ENCODE peak calls at places on chromosomes 3 and 15, in seven cellular contexts. One of them, this sample, is unnamed.

GRCh38 chr3:44428910-44429309 is 48.6 kb downstream of the ZNF445 start:
- DNase-seq in HCT116: no peak
- DNase-seq in Calu3: no peak
- DNase-seq in cardiac muscle cell: no peak
- DNase-seq in lower leg skin: no peak
- DNase-seq in HFF-Myc: no peak
- DNase-seq in upper lobe of right lung: no peak
- DNase-seq in this sample: no peak

GRCh38 chr15:72758195-72758594 is 25.4 kb downstream of the ADPGK start:
- DNase-seq in HFF-Myc: peak
- DNase-seq in lower leg skin: no peak
- DNase-seq in cardiac muscle cell: no peak
- DNase-seq in HCT116: no peak
- DNase-seq in upper lobe of right lung: no peak
- DNase-seq in Calu3: no peak
- DNase-seq in this sample: no peak

GRCh38 chr15:25439456-25439836 is 622 bp upstream of the UBE3A start:
- DNase-seq in HFF-Myc: no peak
- DNase-seq in Calu3: no peak
- DNase-seq in lower leg skin: no peak
- DNase-seq in upper lobe of right lung: no peak
- DNase-seq in cardiac muscle cell: no peak
- DNase-seq in HCT116: peak
- DNase-seq in this sample: peak

GRCh38 chr15:22949074-22949547 is 31.1 kb downstream of the CYFIP1 start:
- DNase-seq in cardiac muscle cell: peak
- DNase-seq in HFF-Myc: peak
- DNase-seq in upper lobe of right lung: no peak
- DNase-seq in HCT116: no peak
- DNase-seq in Calu3: no peak
- DNase-seq in lower leg skin: no peak
- DNase-seq in this sample: no peak

GRCh38 chr3:123348471-123349200 is 100.3 kb downstream of the ADCY5 start:
- DNase-seq in upper lobe of right lung: peak
- DNase-seq in Calu3: no peak
- DNase-seq in lower leg skin: no peak
- DNase-seq in cardiac muscle cell: no peak
- DNase-seq in HCT116: no peak
- DNase-seq in HFF-Myc: no peak
- DNase-seq in this sample: no peak

GRCh38 chr15:53978248-53978906 is at the start of gene UNC13C:
- DNase-seq in HCT116: no peak
- DNase-seq in Calu3: peak
- DNase-seq in lower leg skin: no peak
- DNase-seq in HFF-Myc: no peak
- DNase-seq in upper lobe of right lung: peak
- DNase-seq in cardiac muscle cell: peak
- DNase-seq in this sample: no peak

GRCh38 chr15:65833501-65834220 is 35.6 kb upstream of the RAB11A start:
- DNase-seq in lower leg skin: no peak
- DNase-seq in Calu3: no peak
- DNase-seq in upper lobe of right lung: no peak
- DNase-seq in cardiac muscle cell: peak
- DNase-seq in HCT116: no peak
- DNase-seq in HFF-Myc: no peak
- DNase-seq in this sample: no peak

GRCh38 chr3:50204804-50205718 is at the start of gene SLC38A3:
- DNase-seq in HCT116: no peak
- DNase-seq in HFF-Myc: no peak
- DNase-seq in cardiac muscle cell: peak
- DNase-seq in Calu3: peak
- DNase-seq in lower leg skin: no peak
- DNase-seq in upper lobe of right lung: no peak
- DNase-seq in this sample: no peak

GRCh38 chr15:73889725-73890124 is 16.4 kb downstream of the TBC1D21 start:
- DNase-seq in HCT116: no peak
- DNase-seq in upper lobe of right lung: no peak
- DNase-seq in Calu3: no peak
- DNase-seq in lower leg skin: no peak
- DNase-seq in HFF-Myc: no peak
- DNase-seq in cardiac muscle cell: no peak
- DNase-seq in this sample: no peak

GRCh38 chr15:71114887-71115566 is at the start of gene THSD4:
- DNase-seq in HCT116: no peak
- DNase-seq in lower leg skin: peak
- DNase-seq in cardiac muscle cell: peak
- DNase-seq in upper lobe of right lung: peak
- DNase-seq in Calu3: peak
- DNase-seq in HFF-Myc: no peak
- DNase-seq in this sample: peak

GRCh38 chr3:32383136-32383711 is 8.4 kb upstream of the CMTM7 start:
- DNase-seq in lower leg skin: no peak
- DNase-seq in upper lobe of right lung: no peak
- DNase-seq in HCT116: no peak
- DNase-seq in cardiac muscle cell: no peak
- DNase-seq in Calu3: no peak
- DNase-seq in HFF-Myc: no peak
- DNase-seq in this sample: no peak

GRCh38 chr3:198046120-198046857 is 86.3 kb downstream of the LMLN start:
- DNase-seq in lower leg skin: no peak
- DNase-seq in upper lobe of right lung: peak
- DNase-seq in cardiac muscle cell: no peak
- DNase-seq in HFF-Myc: no peak
- DNase-seq in Calu3: no peak
- DNase-seq in HCT116: no peak
- DNase-seq in this sample: no peak

GRCh38 chr15:99098991-99099390 is 5.9 kb upstream of the SYNM start:
- DNase-seq in HCT116: no peak
- DNase-seq in Calu3: no peak
- DNase-seq in upper lobe of right lung: no peak
- DNase-seq in cardiac muscle cell: no peak
- DNase-seq in HFF-Myc: no peak
- DNase-seq in lower leg skin: no peak
- DNase-seq in this sample: no peak

GRCh38 chr15:40928975-40929729 is at the start of gene DLL4:
- DNase-seq in cardiac muscle cell: peak
- DNase-seq in HFF-Myc: no peak
- DNase-seq in lower leg skin: no peak
- DNase-seq in upper lobe of right lung: peak
- DNase-seq in HCT116: peak
- DNase-seq in Calu3: peak
- DNase-seq in this sample: peak

GRCh38 chr3:159232966-159233365 is 431.1 kb downstream of the MFSD1 start:
- DNase-seq in HFF-Myc: no peak
- DNase-seq in cardiac muscle cell: no peak
- DNase-seq in lower leg skin: no peak
- DNase-seq in upper lobe of right lung: no peak
- DNase-seq in HCT116: no peak
- DNase-seq in Calu3: no peak
- DNase-seq in this sample: no peak

GRCh38 chr3:135238866-135239434 is 443.9 kb downstream of the EPHB1 start:
- DNase-seq in HCT116: no peak
- DNase-seq in Calu3: no peak
- DNase-seq in lower leg skin: no peak
- DNase-seq in HFF-Myc: no peak
- DNase-seq in cardiac muscle cell: no peak
- DNase-seq in upper lobe of right lung: no peak
- DNase-seq in this sample: no peak

GRCh38 chr15:69299451-69300128 is 878 bp downstream of the PAQR5 start:
- DNase-seq in Calu3: no peak
- DNase-seq in upper lobe of right lung: peak
- DNase-seq in cardiac muscle cell: no peak
- DNase-seq in HFF-Myc: no peak
- DNase-seq in lower leg skin: no peak
- DNase-seq in HCT116: no peak
- DNase-seq in this sample: no peak

GRCh38 chr3:41683666-41684350 is 278.1 kb downstream of the ULK4 start:
- DNase-seq in lower leg skin: no peak
- DNase-seq in cardiac muscle cell: no peak
- DNase-seq in HCT116: no peak
- DNase-seq in upper lobe of right lung: no peak
- DNase-seq in HFF-Myc: no peak
- DNase-seq in Calu3: no peak
- DNase-seq in this sample: no peak

GRCh38 chr3:37492977-37493471 is 318.6 kb upstream of the LRRFIP2 start:
- DNase-seq in cardiac muscle cell: no peak
- DNase-seq in lower leg skin: no peak
- DNase-seq in Calu3: no peak
- DNase-seq in HFF-Myc: no peak
- DNase-seq in upper lobe of right lung: no peak
- DNase-seq in HCT116: no peak
- DNase-seq in this sample: no peak

GRCh38 chr15:62897634-62898033 is 144.9 kb upstream of the TPM1 start:
- DNase-seq in HFF-Myc: no peak
- DNase-seq in lower leg skin: no peak
- DNase-seq in Calu3: no peak
- DNase-seq in upper lobe of right lung: no peak
- DNase-seq in cardiac muscle cell: no peak
- DNase-seq in HCT116: no peak
- DNase-seq in this sample: no peak

GRCh38 chr15:62901087-62901486 is 141.5 kb upstream of the TPM1 start:
- DNase-seq in lower leg skin: no peak
- DNase-seq in HFF-Myc: no peak
- DNase-seq in Calu3: no peak
- DNase-seq in upper lobe of right lung: no peak
- DNase-seq in HCT116: no peak
- DNase-seq in cardiac muscle cell: no peak
- DNase-seq in this sample: no peak

GRCh38 chr15:62900071-62900812 is 142.3 kb upstream of the TPM1 start:
- DNase-seq in lower leg skin: no peak
- DNase-seq in cardiac muscle cell: no peak
- DNase-seq in HCT116: no peak
- DNase-seq in HFF-Myc: no peak
- DNase-seq in Calu3: no peak
- DNase-seq in upper lobe of right lung: no peak
- DNase-seq in this sample: no peak

GRCh38 chr15:62896969-62897486 is 145.5 kb upstream of the TPM1 start:
- DNase-seq in lower leg skin: peak
- DNase-seq in HFF-Myc: peak
- DNase-seq in upper lobe of right lung: peak
- DNase-seq in cardiac muscle cell: peak
- DNase-seq in HCT116: peak
- DNase-seq in Calu3: peak
- DNase-seq in this sample: no peak

DNA sequence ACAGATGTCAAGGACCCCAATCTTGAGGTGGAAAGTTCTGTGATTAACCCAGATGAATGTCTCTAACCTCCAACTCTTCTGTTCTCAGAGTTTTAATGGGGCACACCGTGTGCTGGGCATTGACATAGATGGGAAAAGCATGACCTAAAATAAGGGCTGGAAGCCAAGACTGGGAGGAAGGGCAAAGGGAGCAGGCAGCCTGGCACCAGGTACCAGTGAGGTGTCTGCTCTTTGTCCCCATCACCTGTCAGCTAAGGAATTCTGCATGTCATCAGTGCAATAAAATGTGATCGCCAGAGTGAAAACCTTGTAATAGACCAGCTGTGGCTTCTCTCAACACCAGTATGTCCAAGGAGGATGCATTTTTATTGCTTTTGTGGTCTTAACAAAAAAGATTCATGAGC is 143.5 kb upstream of the TPM1 start:
- DNase-seq in HCT116: no peak
- DNase-seq in cardiac muscle cell: peak
- DNase-seq in upper lobe of right lung: no peak
- DNase-seq in lower leg skin: no peak
- DNase-seq in HFF-Myc: no peak
- DNase-seq in Calu3: peak
- DNase-seq in this sample: no peak
- TF ChIP-seq CTCF in HCT116: no peak
- TF ChIP-seq CTCF in cardiac muscle cell: no peak
- TF ChIP-seq CTCF in upper lobe of right lung: no peak
- TF ChIP-seq CTCF in lower leg skin: no peak
- TF ChIP-seq CTCF in HFF-Myc: no peak
- TF ChIP-seq CTCF in Calu3: no peak
- TF ChIP-seq CTCF in this sample: no peak

GRCh38 chr3:162847511-162847910 is 1350.9 kb downstream of the OTOL1 start:
- DNase-seq in lower leg skin: no peak
- DNase-seq in Calu3: no peak
- DNase-seq in cardiac muscle cell: no peak
- DNase-seq in HFF-Myc: no peak
- DNase-seq in HCT116: no peak
- DNase-seq in upper lobe of right lung: no peak
- DNase-seq in this sample: no peak
- TF ChIP-seq CTCF in lower leg skin: no peak
- TF ChIP-seq CTCF in Calu3: no peak
- TF ChIP-seq CTCF in cardiac muscle cell: no peak
- TF ChIP-seq CTCF in HFF-Myc: no peak
- TF ChIP-seq CTCF in HCT116: no peak
- TF ChIP-seq CTCF in upper lobe of right lung: no peak
- TF ChIP-seq CTCF in this sample: no peak

GRCh38 chr3:107548601-107549000 is 25.8 kb downstream of the BBX start:
- DNase-seq in HFF-Myc: no peak
- DNase-seq in lower leg skin: no peak
- DNase-seq in cardiac muscle cell: no peak
- DNase-seq in Calu3: no peak
- DNase-seq in upper lobe of right lung: no peak
- DNase-seq in HCT116: no peak
- DNase-seq in this sample: no peak

GRCh38 chr3:107542665-107543064 is 19.9 kb downstream of the BBX start:
- DNase-seq in HCT116: no peak
- DNase-seq in Calu3: no peak
- DNase-seq in HFF-Myc: no peak
- DNase-seq in cardiac muscle cell: no peak
- DNase-seq in upper lobe of right lung: no peak
- DNase-seq in lower leg skin: no peak
- DNase-seq in this sample: no peak

GRCh38 chr3:107540857-107541256 is 18.1 kb downstream of the BBX start:
- DNase-seq in HCT116: no peak
- DNase-seq in upper lobe of right lung: no peak
- DNase-seq in lower leg skin: no peak
- DNase-seq in HFF-Myc: no peak
- DNase-seq in Calu3: no peak
- DNase-seq in cardiac muscle cell: no peak
- DNase-seq in this sample: no peak

GRCh38 chr3:107545680-107546120 is 22.9 kb downstream of the BBX start:
- DNase-seq in lower leg skin: no peak
- DNase-seq in HFF-Myc: no peak
- DNase-seq in Calu3: no peak
- DNase-seq in HCT116: no peak
- DNase-seq in cardiac muscle cell: no peak
- DNase-seq in upper lobe of right lung: no peak
- DNase-seq in this sample: no peak

DNA sequence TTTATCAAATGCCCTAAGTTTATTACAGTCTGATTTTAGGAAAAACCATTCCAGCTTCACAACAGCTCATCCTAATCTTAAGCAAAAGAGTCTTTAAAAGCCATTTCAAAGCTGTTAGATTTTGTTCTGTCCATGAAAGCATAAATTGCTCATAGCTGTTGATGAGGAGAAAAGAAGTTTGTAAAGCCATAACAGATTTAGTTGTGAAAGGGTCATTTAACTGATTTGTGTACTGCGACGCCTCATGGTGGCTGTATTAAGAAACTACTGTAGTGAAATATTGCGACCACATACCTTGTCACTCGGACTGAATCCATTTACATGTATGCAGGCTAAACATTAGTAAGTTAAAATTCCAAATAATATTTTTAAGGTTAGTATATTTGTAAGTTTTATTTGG is 20.9 kb downstream of the BBX start:
- DNase-seq in Calu3: no peak
- DNase-seq in upper lobe of right lung: no peak
- DNase-seq in HFF-Myc: no peak
- DNase-seq in HCT116: no peak
- DNase-seq in lower leg skin: no peak
- DNase-seq in cardiac muscle cell: peak
- DNase-seq in this sample: no peak
- TF ChIP-seq CTCF in Calu3: no peak
- TF ChIP-seq CTCF in upper lobe of right lung: peak
- TF ChIP-seq CTCF in HFF-Myc: no peak
- TF ChIP-seq CTCF in HCT116: peak
- TF ChIP-seq CTCF in lower leg skin: no peak
- TF ChIP-seq CTCF in cardiac muscle cell: peak
- TF ChIP-seq CTCF in this sample: no peak

GRCh38 chr3:128846501-128846900 is 32.9 kb upstream of the ACAD9 start:
- DNase-seq in cardiac muscle cell: no peak
- DNase-seq in Calu3: no peak
- DNase-seq in lower leg skin: no peak
- DNase-seq in HCT116: no peak
- DNase-seq in HFF-Myc: no peak
- DNase-seq in upper lobe of right lung: peak
- DNase-seq in this sample: no peak
- TF ChIP-seq CTCF in cardiac muscle cell: no peak
- TF ChIP-seq CTCF in Calu3: no peak
- TF ChIP-seq CTCF in lower leg skin: no peak
- TF ChIP-seq CTCF in HCT116: no peak
- TF ChIP-seq CTCF in HFF-Myc: no peak
- TF ChIP-seq CTCF in upper lobe of right lung: no peak
- TF ChIP-seq CTCF in this sample: no peak

This sample was measured in GM13976.